ENCODE peak calls at places on chromosomes 11 and 22, in five cellular contexts. N is Peyer's patch, D is breast epithelium, I is K562, G is IMR-90. R is an unnamed sample.
A peak's percentile ranks its signal among the peaks of the same experiment; 100 is the strongest.

GRCh38 chr22:30308096-30308495 is 18.6 kb downstream of the TBC1D10A start:
- DNase-seq in N (no peak), D (no peak), I (no peak), G (no peak), R (no peak)

GRCh38 chr22:47337161-47337621 is 574.7 kb downstream of the TBC1D22A start:
- DNase-seq in N (no peak), D (no peak), I (peak; percentile 4), G (peak; percentile 87), R (no peak)

GRCh38 chr11:68282141-68282860 is 10.5 kb upstream of the C11orf24 start:
- DNase-seq in N (no peak), D (no peak), I (peak; percentile 49), G (no peak), R (no peak)

GRCh38 chr11:65884716-65885092 is 3.6 kb downstream of the FIBP start:
- DNase-seq in N (peak; percentile 87), D (no peak), I (peak; percentile 83), G (peak; percentile 65), R (peak; percentile 79)

GRCh38 chr11:123509737-123510578 is 79.9 kb downstream of the GRAMD1B start:
- DNase-seq in N (no peak), D (no peak), I (no peak), G (peak; percentile 91), R (no peak)

GRCh38 chr11:131685206-131685605 is 314.8 kb downstream of the NTM start:
- DNase-seq in N (no peak), D (no peak), I (no peak), G (no peak), R (no peak)

GRCh38 chr11:102216433-102217163 is 100.7 kb upstream of the BIRC3 start:
- DNase-seq in N (no peak), D (no peak), I (no peak), G (no peak), R (no peak)

GRCh38 chr22:29206372-29207230 is 905 bp downstream of the EMID1 start:
- DNase-seq in N (no peak), D (no peak), I (peak; percentile 14), G (no peak), R (no peak)

GRCh38 chr11:15757299-15757698 is 599.0 kb downstream of the SOX6 start:
- DNase-seq in N (no peak), D (no peak), I (no peak), G (no peak), R (no peak)

GRCh38 chr22:50571264-50572175 is 6.7 kb downstream of the CPT1B start:
- DNase-seq in N (no peak), D (no peak), I (no peak), G (no peak), R (no peak)

GRCh38 chr22:49487950-49488349 is 339.7 kb downstream of the BRD1 start:
- DNase-seq in N (no peak), D (no peak), I (no peak), G (no peak), R (no peak)

GRCh38 chr11:73528420-73528819 is 69.5 kb downstream of the FAM168A start:
- DNase-seq in N (no peak), D (no peak), I (no peak), G (no peak), R (no peak)

GRCh38 chr22:35409783-35410662 is 10.1 kb downstream of the MCM5 start:
- DNase-seq in N (no peak), D (no peak), I (no peak), G (no peak), R (no peak)

GRCh38 chr11:73140213-73141030 is 1.7 kb downstream of the FCHSD2 start:
- DNase-seq in N (peak; percentile 57), D (no peak), I (peak; percentile 37), G (peak; percentile 52), R (no peak)

GRCh38 chr22:44109417-44109816 is 71.3 kb upstream of the PARVG start:
- DNase-seq in N (no peak), D (no peak), I (no peak), G (no peak), R (no peak)

GRCh38 chr22:38238519-38239051 is 34.2 kb downstream of the TMEM184B start:
- DNase-seq in N (no peak), D (no peak), I (no peak), G (peak; percentile 73), R (no peak)

GRCh38 chr11:82790723-82791487 is 57.2 kb upstream of the FAM181B start:
- DNase-seq in N (no peak), D (no peak), I (peak; percentile 77), G (no peak), R (no peak)

GRCh38 chr11:15770798-15771414 is 585.4 kb downstream of the SOX6 start:
- DNase-seq in N (no peak), D (no peak), I (peak; percentile 61), G (peak; percentile 52), R (no peak)

GRCh38 chr22:37237371-37238268 is 6.4 kb downstream of the RAC2 start:
- DNase-seq in N (no peak), D (no peak), I (no peak), G (peak; percentile 41), R (no peak)

GRCh38 chr11:122095950-122096942 is 19.8 kb downstream of the BLID start:
- DNase-seq in N (no peak), D (no peak), I (no peak), G (peak; percentile 81), R (no peak)

GRCh38 chr22:38432264-38432663 is 22.7 kb downstream of the KCNJ4 start:
- DNase-seq in N (no peak), D (no peak), I (no peak), G (no peak), R (no peak)

GRCh38 chr11:92226331-92227232 is 2.0 kb downstream of the FAT3 start:
- DNase-seq in N (no peak), D (no peak), I (no peak), G (no peak), R (no peak)

GRCh38 chr11:77136074-77136473 is 8.0 kb downstream of the MYO7A start:
- DNase-seq in N (no peak), D (no peak), I (no peak), G (peak; percentile 71), R (no peak)

GRCh38 chr22:35846804-35847203 is 129.1 kb downstream of the APOL5 start:
- DNase-seq in N (no peak), D (no peak), I (no peak), G (no peak), R (no peak)

GRCh38 chr11:129067454-129067853 is 124.7 kb downstream of the ARHGAP32 start:
- DNase-seq in N (no peak), D (no peak), I (no peak), G (peak; percentile 12), R (no peak)

GRCh38 chr22:42773161-42773560 is 52.5 kb upstream of the A4GALT start:
- DNase-seq in N (no peak), D (no peak), I (no peak), G (no peak), R (no peak)

GRCh38 chr22:48754611-48755331 is 1072.9 kb downstream of the BRD1 start:
- DNase-seq in N (peak; percentile 34), D (no peak), I (no peak), G (no peak), R (no peak)

GRCh38 chr11:1225386-1226225 is 2.7 kb downstream of the MUC5B start:
- DNase-seq in N (peak; percentile 13), D (no peak), I (no peak), G (no peak), R (no peak)

GRCh38 chr11:2813968-2814367 is 71.6 kb downstream of the CDKN1C start:
- DNase-seq in N (no peak), D (no peak), I (no peak), G (no peak), R (no peak)

GRCh38 chr11:42657169-42657568 is 654.6 kb upstream of the API5 start:
- DNase-seq in N (no peak), D (no peak), I (no peak), G (no peak), R (no peak)

GRCh38 chr11:46306296-46306853 is 28.9 kb downstream of the CREB3L1 start:
- DNase-seq in N (no peak), D (no peak), I (no peak), G (peak; percentile 61), R (no peak)

GRCh38 chr11:41954034-41954433 is 494.6 kb upstream of the LRRC4C start:
- DNase-seq in N (no peak), D (no peak), I (no peak), G (no peak), R (no peak)

GRCh38 chr11:75426720-75427086 is 6.3 kb downstream of the KLHL35 start:
- DNase-seq in N (no peak), D (no peak), I (no peak), G (no peak), R (no peak)

GRCh38 chr11:74141908-74142307 is 28.9 kb downstream of the C2CD3 start:
- DNase-seq in N (no peak), D (no peak), I (no peak), G (no peak), R (no peak)

DNA sequence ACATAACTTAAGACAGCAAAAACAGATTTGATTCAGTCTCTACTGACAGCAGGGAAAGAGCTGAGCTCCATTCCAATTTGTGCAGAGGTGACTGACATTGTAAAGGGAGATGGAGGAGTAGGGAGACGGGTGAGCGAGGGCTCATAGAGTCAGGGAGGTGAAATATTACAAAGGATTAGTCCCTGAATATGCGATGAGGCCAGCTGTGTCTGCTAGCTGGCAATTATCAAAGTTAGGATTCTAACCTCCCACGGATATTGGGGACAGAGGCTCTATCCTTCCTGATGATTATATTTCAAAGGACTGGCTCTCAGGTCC is 8.3 kb downstream of the PLAAT2 start:
- DNase-seq in N (no peak), D (no peak), I (no peak), G (no peak), R (no peak)
- H3K27ac ChIP-seq in N (no peak overlapping the region), D (no peak overlapping the region), I (no peak overlapping the region), G (no peak overlapping the region), R (peak overlapping the region; percentile 21)

DNA sequence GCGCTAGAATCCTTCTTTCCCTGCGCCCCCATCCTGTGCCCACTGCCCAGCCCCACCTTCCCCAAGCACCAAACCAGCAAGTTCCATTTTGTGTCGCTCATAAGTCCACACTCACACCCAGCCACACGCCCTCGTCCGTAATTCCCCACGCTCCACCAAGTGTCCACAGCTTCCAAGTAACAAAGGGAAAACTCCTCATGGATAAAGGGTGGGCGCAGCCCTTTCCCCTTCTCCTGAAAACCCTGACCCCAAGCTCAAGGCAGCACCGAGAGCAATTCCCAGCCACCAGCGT is 463 bp downstream of the FXYD6 start:
- DNase-seq in N (no peak), D (no peak), I (no peak), G (no peak), R (no peak)
- TF ChIP-seq CTCF in N (no peak), D (no peak), I (no peak), G (no peak), R (no peak)

GRCh38 chr11:34656062-34656720 is 35.3 kb downstream of the EHF start:
- DNase-seq in N (no peak), D (no peak), I (no peak), G (peak; percentile 28), R (no peak)
- H3K27ac ChIP-seq in N (no peak overlapping the region), D (peak overlapping the region; percentile 81), I (no peak overlapping the region), G (no peak overlapping the region), R (no peak overlapping the region)

GRCh38 chr11:8368194-8368593 is 104.5 kb upstream of the LMO1 start:
- DNase-seq in N (no peak), D (peak; percentile 39), I (no peak), G (no peak), R (no peak)

GRCh38 chr11:8363924-8364323 is 100.2 kb upstream of the LMO1 start:
- DNase-seq in N (no peak), D (no peak), I (no peak), G (no peak), R (no peak)

GRCh38 chr11:8362899-8363298 is 99.2 kb upstream of the LMO1 start:
- DNase-seq in N (no peak), D (no peak), I (no peak), G (no peak), R (no peak)

GRCh38 chr11:8366316-8366715 is 102.6 kb upstream of the LMO1 start:
- DNase-seq in N (no peak), D (no peak), I (no peak), G (no peak), R (no peak)

GRCh38 chr11:8365542-8365941 is 101.9 kb upstream of the LMO1 start:
- DNase-seq in N (no peak), D (no peak), I (peak; percentile 23), G (no peak), R (no peak)
- TF ChIP-seq CTCF in N (no peak), D (no peak), I (peak; percentile 54), G (no peak), R (no peak)

R was measured in CD4-positive, alpha-beta T cell.